ENCODE peak calls at places on chromosome 21, in five cellular contexts. One of them, this sample, is unnamed.

GRCh38 chr21:34942911-34943310 is 106.2 kb downstream of the RUNX1 start:
- DNase-seq in IMR-90: no peak
- DNase-seq in body of pancreas: no peak
- DNase-seq in heart right ventricle: no peak
- DNase-seq in heart left ventricle: no peak
- DNase-seq in this sample: no peak

GRCh38 chr21:27371688-27372331 is 404.9 kb upstream of the ADAMTS5 start:
- DNase-seq in IMR-90: peak
- DNase-seq in body of pancreas: no peak
- DNase-seq in heart right ventricle: no peak
- DNase-seq in heart left ventricle: no peak
- DNase-seq in this sample: no peak

GRCh38 chr21:38917045-38917774 is 111.5 kb downstream of the ETS2 start:
- DNase-seq in IMR-90: no peak
- DNase-seq in body of pancreas: no peak
- DNase-seq in heart right ventricle: no peak
- DNase-seq in heart left ventricle: no peak
- DNase-seq in this sample: no peak

GRCh38 chr21:32088471-32088870 is 190.4 kb downstream of the MIS18A start:
- DNase-seq in IMR-90: no peak
- DNase-seq in body of pancreas: no peak
- DNase-seq in heart right ventricle: no peak
- DNase-seq in heart left ventricle: no peak
- DNase-seq in this sample: no peak

GRCh38 chr21:27582946-27583270 is 616.0 kb upstream of the ADAMTS5 start:
- DNase-seq in IMR-90: no peak
- DNase-seq in body of pancreas: no peak
- DNase-seq in heart right ventricle: no peak
- DNase-seq in heart left ventricle: no peak
- DNase-seq in this sample: peak

GRCh38 chr21:42671778-42672593 is 18.6 kb downstream of the PDE9A start:
- DNase-seq in IMR-90: no peak
- DNase-seq in body of pancreas: no peak
- DNase-seq in heart right ventricle: no peak
- DNase-seq in heart left ventricle: no peak
- DNase-seq in this sample: no peak

GRCh38 chr21:42858957-42859890 is 20.1 kb downstream of the WDR4 start:
- DNase-seq in IMR-90: no peak
- DNase-seq in body of pancreas: no peak
- DNase-seq in heart right ventricle: no peak
- DNase-seq in heart left ventricle: no peak
- DNase-seq in this sample: no peak

GRCh38 chr21:46635324-46636180 is at the start of gene PRMT2:
- DNase-seq in IMR-90: peak
- DNase-seq in body of pancreas: peak
- DNase-seq in heart right ventricle: peak
- DNase-seq in heart left ventricle: peak
- DNase-seq in this sample: peak

GRCh38 chr21:20040768-20041167 is 957.4 kb upstream of the NCAM2 start:
- DNase-seq in IMR-90: no peak
- DNase-seq in body of pancreas: peak
- DNase-seq in heart right ventricle: no peak
- DNase-seq in heart left ventricle: no peak
- DNase-seq in this sample: no peak
- TF ChIP-seq CTCF in IMR-90: no peak
- TF ChIP-seq CTCF in body of pancreas: peak
- TF ChIP-seq CTCF in heart right ventricle: peak
- TF ChIP-seq CTCF in heart left ventricle: peak
- TF ChIP-seq CTCF in this sample: no peak

GRCh38 chr21:17793271-17793670 is 25.9 kb downstream of the C21orf91 start:
- DNase-seq in IMR-90: no peak
- DNase-seq in body of pancreas: no peak
- DNase-seq in heart right ventricle: no peak
- DNase-seq in heart left ventricle: no peak
- DNase-seq in this sample: no peak
- H3K4me3 ChIP-seq in IMR-90: no peak
- H3K4me3 ChIP-seq in body of pancreas: no peak
- H3K4me3 ChIP-seq in heart right ventricle: peak
- H3K4me3 ChIP-seq in heart left ventricle: peak
- H3K4me3 ChIP-seq in this sample: no peak

GRCh38 chr21:37424987-37425386 is 58.4 kb downstream of the DYRK1A start:
- DNase-seq in IMR-90: no peak
- DNase-seq in body of pancreas: no peak
- DNase-seq in heart right ventricle: no peak
- DNase-seq in heart left ventricle: no peak
- DNase-seq in this sample: no peak

GRCh38 chr21:37419228-37419906 is 52.8 kb downstream of the DYRK1A start:
- DNase-seq in IMR-90: no peak
- DNase-seq in body of pancreas: no peak
- DNase-seq in heart right ventricle: no peak
- DNase-seq in heart left ventricle: no peak
- DNase-seq in this sample: no peak

GRCh38 chr21:37422382-37422781 is 55.8 kb downstream of the DYRK1A start:
- DNase-seq in IMR-90: no peak
- DNase-seq in body of pancreas: no peak
- DNase-seq in heart right ventricle: no peak
- DNase-seq in heart left ventricle: no peak
- DNase-seq in this sample: no peak

GRCh38 chr21:37423103-37423502 is 56.5 kb downstream of the DYRK1A start:
- DNase-seq in IMR-90: no peak
- DNase-seq in body of pancreas: no peak
- DNase-seq in heart right ventricle: no peak
- DNase-seq in heart left ventricle: no peak
- DNase-seq in this sample: no peak

DNA sequence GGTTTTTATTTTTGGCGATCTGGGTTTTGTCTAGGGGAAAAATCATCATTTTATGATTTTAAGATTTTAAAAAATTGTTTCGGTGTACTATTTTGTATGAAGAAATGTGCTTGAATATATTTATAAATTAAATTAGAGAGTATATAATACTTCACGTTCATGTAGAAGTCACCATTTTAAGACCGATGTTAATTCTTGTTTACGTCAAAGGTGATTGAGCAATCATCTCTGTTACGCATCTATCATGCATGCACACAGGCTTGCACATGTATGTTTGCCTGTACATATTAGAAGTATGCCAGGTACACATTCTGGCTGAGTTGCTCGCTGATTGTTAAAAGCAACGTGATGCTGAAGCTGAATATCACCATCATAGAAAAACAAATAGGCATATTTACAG is 54.7 kb downstream of the DYRK1A start:
- DNase-seq in IMR-90: no peak
- DNase-seq in body of pancreas: no peak
- DNase-seq in heart right ventricle: no peak
- DNase-seq in heart left ventricle: no peak
- DNase-seq in this sample: no peak
- TF ChIP-seq CTCF in IMR-90: no peak
- TF ChIP-seq CTCF in body of pancreas: no peak
- TF ChIP-seq CTCF in heart right ventricle: no peak
- TF ChIP-seq CTCF in heart left ventricle: no peak
- TF ChIP-seq CTCF in this sample: no peak

GRCh38 chr21:45618287-45618686 is 25.2 kb upstream of the PCBP3 start:
- DNase-seq in IMR-90: peak
- DNase-seq in body of pancreas: no peak
- DNase-seq in heart right ventricle: no peak
- DNase-seq in heart left ventricle: no peak
- DNase-seq in this sample: peak

GRCh38 chr21:45617021-45617930 is 26.2 kb upstream of the PCBP3 start:
- DNase-seq in IMR-90: no peak
- DNase-seq in body of pancreas: no peak
- DNase-seq in heart right ventricle: no peak
- DNase-seq in heart left ventricle: no peak
- DNase-seq in this sample: no peak

GRCh38 chr21:45618846-45619485 is 24.6 kb upstream of the PCBP3 start:
- DNase-seq in IMR-90: no peak
- DNase-seq in body of pancreas: no peak
- DNase-seq in heart right ventricle: no peak
- DNase-seq in heart left ventricle: no peak
- DNase-seq in this sample: peak

GRCh38 chr21:45622416-45623097 is 21.0 kb upstream of the PCBP3 start:
- DNase-seq in IMR-90: no peak
- DNase-seq in body of pancreas: no peak
- DNase-seq in heart right ventricle: no peak
- DNase-seq in heart left ventricle: no peak
- DNase-seq in this sample: no peak

GRCh38 chr21:45620201-45620600 is 23.3 kb upstream of the PCBP3 start:
- DNase-seq in IMR-90: no peak
- DNase-seq in body of pancreas: no peak
- DNase-seq in heart right ventricle: no peak
- DNase-seq in heart left ventricle: no peak
- DNase-seq in this sample: no peak
- H3K4me3 ChIP-seq in IMR-90: no peak
- H3K4me3 ChIP-seq in body of pancreas: no peak
- H3K4me3 ChIP-seq in heart right ventricle: no peak
- H3K4me3 ChIP-seq in heart left ventricle: no peak
- H3K4me3 ChIP-seq in this sample: no peak

This sample was measured in fibroblast of mammary gland.